ENCODE peak calls at places on chromosomes 1 and 21, in nine cellular contexts. I, O, E, S, Z, V, Q, L and H are unnamed samples.

GRCh38 chr1:89043940-89044339 is 21.1 kb downstream of the GBP1 start:
- DNase-seq in I (no peak), O (no peak), E (no peak), S (no peak), Z (no peak), V (no peak), Q (no peak), L (no peak), H (no peak)

GRCh38 chr1:84853743-84854721 is 39.0 kb downstream of the LPAR3 start:
- DNase-seq in I (peak; percentile 82), O (no peak), E (no peak), S (peak; percentile 97), Z (no peak), V (peak; percentile 97), Q (peak; percentile 87), L (no peak), H (no peak)

GRCh38 chr1:108661030-108661609 is at the start of gene HENMT1:
- DNase-seq in I (peak; percentile 66), O (peak; percentile 88), E (peak; percentile 33), S (peak; percentile 22), Z (peak; percentile 58), V (peak; percentile 53), Q (peak; percentile 85), L (peak; percentile 76), H (peak; percentile 93)

GRCh38 chr1:184493987-184494388 is 107.2 kb downstream of the C1orf21 start:
- DNase-seq in I (no peak), O (no peak), E (no peak), S (no peak), Z (no peak), V (no peak), Q (no peak), L (no peak), H (no peak)

GRCh38 chr1:100671604-100672003 is 47.9 kb upstream of the VCAM1 start:
- DNase-seq in I (no peak), O (no peak), E (no peak), S (peak; percentile 63), Z (no peak), V (peak; percentile 34), Q (peak; percentile 50), L (no peak), H (no peak)

GRCh38 chr1:117633423-117633822 is 27.6 kb downstream of the TENT5C start:
- DNase-seq in I (no peak), O (no peak), E (no peak), S (no peak), Z (no peak), V (no peak), Q (no peak), L (no peak), H (no peak)

GRCh38 chr1:228500901-228501871 is 14.0 kb downstream of the RNF187 start:
- DNase-seq in I (peak; percentile 80), O (peak; percentile 91), E (peak; percentile 76), S (peak; percentile 88), Z (peak; percentile 83), V (peak; percentile 81), Q (peak; percentile 77), L (peak; percentile 90), H (peak; percentile 96)

GRCh38 chr1:183147735-183148134 is 38.3 kb upstream of the LAMC2 start:
- DNase-seq in I (no peak), O (no peak), E (no peak), S (no peak), Z (no peak), V (no peak), Q (no peak), L (no peak), H (no peak)

GRCh38 chr1:53197301-53198205 is 929 bp downstream of the CPT2 start:
- DNase-seq in I (peak; percentile 46), O (no peak), E (no peak), S (no peak), Z (no peak), V (no peak), Q (peak; percentile 26), L (no peak), H (peak; percentile 53)

DNA sequence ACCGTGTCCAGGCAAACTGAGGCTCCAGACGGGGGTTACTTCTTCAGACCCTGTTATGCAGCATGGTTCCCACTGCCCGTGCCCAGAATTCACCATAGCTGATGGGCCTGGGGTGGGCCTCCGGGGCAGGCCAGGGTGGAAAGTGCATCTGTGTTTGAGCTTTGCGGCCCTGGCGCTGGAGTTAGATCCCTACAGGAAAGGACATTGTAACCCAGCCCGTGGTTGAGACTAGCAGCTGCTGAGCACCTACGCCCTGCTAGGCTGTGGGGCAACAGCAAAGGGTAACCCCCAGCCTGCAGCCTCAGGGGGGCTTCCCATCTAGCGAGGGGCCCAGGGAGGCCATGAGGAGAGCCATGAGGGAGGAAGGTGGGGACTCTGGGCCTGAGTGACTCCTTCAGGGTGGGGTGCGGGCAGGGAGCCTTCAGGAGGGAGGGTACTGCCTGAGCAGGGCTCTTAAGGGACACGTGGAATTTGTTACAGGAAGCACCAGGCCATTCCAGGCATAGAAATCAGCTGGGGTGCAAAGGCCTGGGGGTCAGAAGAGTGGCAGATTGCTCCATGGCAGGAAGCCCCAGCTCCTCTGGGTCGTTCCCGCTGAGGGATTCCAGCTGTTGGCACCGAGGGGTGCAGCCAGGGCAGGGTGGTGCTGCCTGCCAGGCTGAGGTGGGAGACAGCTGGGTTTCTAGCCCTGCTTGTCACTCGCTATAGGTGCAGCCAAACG is 18.9 kb downstream of the TNFRSF1B start:
- DNase-seq in I (peak; percentile 51), O (no peak), E (no peak), S (no peak), Z (no peak), V (no peak), Q (peak; percentile 42), L (no peak), H (no peak)
- H3K9ac ChIP-seq in I (peak overlapping the region; percentile 87), O (no peak overlapping the region), E (peak overlapping the region; percentile 64), S (no peak overlapping the region), Z (peak overlapping the region; percentile 4), V (no peak overlapping the region), Q (peak overlapping the region; percentile 8), L (no peak overlapping the region), H (no peak overlapping the region)

DNA sequence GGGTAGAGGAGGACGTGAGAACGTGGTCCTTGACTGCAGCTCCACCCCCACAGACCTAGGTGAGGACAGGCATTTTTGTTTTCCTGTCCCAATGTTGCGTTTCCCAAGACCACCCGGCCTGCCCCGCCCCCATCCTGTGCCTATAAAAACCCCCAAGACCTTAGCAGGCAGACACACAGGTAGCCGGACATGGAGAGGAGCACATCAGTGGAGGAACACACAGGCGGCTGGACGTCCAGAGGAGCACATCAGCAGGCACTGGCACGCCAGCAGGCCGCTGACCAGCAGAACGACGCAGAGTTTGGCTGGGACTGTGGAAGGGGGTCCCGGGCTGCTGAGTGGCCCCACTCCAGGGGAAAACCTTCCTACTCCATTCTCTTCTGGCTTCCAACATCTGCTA is 12.7 kb upstream of the HMGCL start:
- DNase-seq in I (peak; percentile 11), O (peak; percentile 73), E (no peak), S (no peak), Z (no peak), V (no peak), Q (no peak), L (no peak), H (peak; percentile 60)
- H3K4me3 ChIP-seq in I (peak overlapping the region; percentile 72), O (peak overlapping the region; percentile 60), E (peak overlapping the region; percentile 55), S (peak overlapping the region; percentile 62), Z (no peak overlapping the region), V (no peak overlapping the region), Q (no peak overlapping the region), L (no peak overlapping the region), H (peak overlapping the region; percentile 66)

GRCh38 chr21:26965091-26965566 is 1.8 kb downstream of the ADAMTS5 start:
- DNase-seq in I (no peak), O (no peak), E (no peak), S (no peak), Z (no peak), V (no peak), Q (no peak), L (no peak), H (no peak)

GRCh38 chr21:26965567-26966359 is 1.1 kb downstream of the ADAMTS5 start:
- DNase-seq in I (peak; percentile 36), O (peak; percentile 87), E (peak; percentile 52), S (no peak), Z (no peak), V (peak; percentile 9), Q (no peak), L (no peak), H (no peak)

GRCh38 chr21:26964379-26964778 is 2.5 kb downstream of the ADAMTS5 start:
- DNase-seq in I (peak; percentile 39), O (peak; percentile 90), E (no peak), S (no peak), Z (no peak), V (no peak), Q (no peak), L (no peak), H (no peak)

GRCh38 chr21:26966978-26967913 is at the start of gene ADAMTS5:
- DNase-seq in I (peak; percentile 88), O (peak; percentile 87), E (peak; percentile 42), S (peak; percentile 14), Z (no peak), V (peak; percentile 59), Q (peak; percentile 15), L (no peak), H (no peak)

GRCh38 chr21:26966360-26966977 is 419 bp downstream of the ADAMTS5 start:
- DNase-seq in I (peak; percentile 44), O (peak; percentile 67), E (no peak), S (no peak), Z (no peak), V (no peak), Q (no peak), L (no peak), H (no peak)
- H3K9ac ChIP-seq in I (peak overlapping the region; percentile 94), O (peak overlapping the region; percentile 72), E (no peak overlapping the region), S (no peak overlapping the region), Z (peak overlapping the region; percentile 69), V (no peak overlapping the region), Q (no peak overlapping the region), L (no peak overlapping the region), H (no peak overlapping the region)

GRCh38 chr1:116259665-116260064 is 113.4 kb upstream of the ATP1A1 start:
- DNase-seq in I (no peak), O (no peak), E (no peak), S (no peak), Z (no peak), V (no peak), Q (no peak), L (no peak), H (no peak)

GRCh38 chr1:116260096-116260495 is 112.9 kb upstream of the ATP1A1 start:
- DNase-seq in I (no peak), O (no peak), E (no peak), S (no peak), Z (no peak), V (no peak), Q (no peak), L (no peak), H (no peak)

GRCh38 chr1:116262207-116262994 is 110.6 kb upstream of the ATP1A1 start:
- DNase-seq in I (no peak), O (no peak), E (no peak), S (no peak), Z (no peak), V (no peak), Q (no peak), L (peak; percentile 12), H (peak; percentile 79)

GRCh38 chr1:116260621-116261020 is 112.4 kb upstream of the ATP1A1 start:
- DNase-seq in I (no peak), O (no peak), E (no peak), S (no peak), Z (no peak), V (no peak), Q (no peak), L (no peak), H (no peak)

DNA sequence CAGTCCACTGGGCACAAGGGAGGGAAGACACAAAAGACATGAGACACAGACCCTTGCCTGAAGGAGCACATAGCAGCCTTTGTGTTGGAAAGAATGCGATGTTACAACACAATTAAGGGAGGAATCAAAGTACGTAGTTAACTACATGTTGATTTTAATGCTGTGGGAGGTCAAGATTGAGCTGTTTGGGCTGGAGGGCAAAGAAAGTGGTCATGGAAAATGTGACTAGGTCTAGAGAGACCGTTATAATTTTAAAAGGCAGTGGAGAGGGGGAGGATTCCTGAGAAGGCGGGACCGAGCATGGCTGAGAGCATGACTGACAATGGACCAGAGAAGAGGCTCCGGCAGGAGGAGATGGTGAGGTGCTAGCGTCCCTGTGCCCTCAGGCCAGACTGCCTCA is 111.8 kb upstream of the ATP1A1 start:
- DNase-seq in I (no peak), O (no peak), E (no peak), S (no peak), Z (peak; percentile 36), V (no peak), Q (no peak), L (no peak), H (no peak)
- H3K4me3 ChIP-seq in I (no peak overlapping the region), O (no peak overlapping the region), E (no peak overlapping the region), S (no peak overlapping the region), Z (no peak overlapping the region), V (no peak overlapping the region), Q (no peak overlapping the region), L (no peak overlapping the region), H (no peak overlapping the region)